ENCODE peak calls at places on chromosomes 4 and X, in eight cellular contexts. R is IMR-90; V is breast epithelium; L is NT2/D1; W is upper lobe of left lung; T is GM23338; Y is heart right ventricle; J is CD8-positive, alpha-beta T cell. Q is an unnamed sample.

GRCh38 chr4:33924801-33925200 is 2319.5 kb downstream of the ARAP2 start:
- DNase-seq in Y (no peak), R (no peak), J (no peak), V (no peak), L (no peak), T (no peak), W (no peak), Q (no peak)

GRCh38 chr4:174398728-174399127 is 115.0 kb downstream of the CEP44 start:
- DNase-seq in L (no peak), Y (no peak), R (peak; percentile 68), T (no peak), J (no peak), V (no peak), W (no peak), Q (no peak)

GRCh38 chr4:78638324-78639172 is 87.0 kb downstream of the ANXA3 start:
- DNase-seq in W (no peak), R (no peak), V (no peak), J (no peak), T (no peak), Y (no peak), L (no peak), Q (no peak)

GRCh38 chrX:23981711-23982110 is 45.3 kb downstream of the KLHL15 start:
- DNase-seq in J (no peak), T (no peak), W (no peak), Y (no peak), V (no peak), L (peak; percentile 25), R (no peak), Q (no peak)

GRCh38 chr4:180664766-180665368 is 1578.3 kb upstream of the TENM3 start:
- DNase-seq in V (no peak), Y (peak; percentile 70), W (peak; percentile 46), J (peak; percentile 46), T (peak; percentile 93), L (peak; percentile 68), R (peak; percentile 90), Q (peak; percentile 77)

GRCh38 chr4:152974732-152975614 is 38.9 kb downstream of the FHDC1 start:
- DNase-seq in T (no peak), W (no peak), V (no peak), Y (no peak), R (no peak), J (no peak), L (no peak), Q (no peak)

GRCh38 chr4:122873752-122874151 is 47.1 kb downstream of the FGF2 start:
- DNase-seq in J (no peak), R (peak; percentile 88), L (no peak), W (no peak), Y (no peak), T (no peak), V (no peak), Q (no peak)

GRCh38 chr4:186149872-186150271 is 41.5 kb upstream of the CYP4V2 start:
- DNase-seq in W (no peak), L (no peak), J (peak; percentile 15), V (no peak), Y (peak; percentile 82), R (no peak), T (peak; percentile 80), Q (no peak)

GRCh38 chr4:159829184-159829583 is 726.3 kb downstream of the RAPGEF2 start:
- DNase-seq in T (no peak), Y (no peak), W (no peak), L (no peak), J (no peak), R (no peak), V (no peak), Q (no peak)

GRCh38 chr4:71206763-71207162 is 132.1 kb upstream of the SLC4A4 start:
- DNase-seq in W (no peak), L (no peak), V (no peak), Y (no peak), R (peak; percentile 93), T (no peak), J (no peak), Q (no peak)

GRCh38 chr4:107825072-107825789 is 499 bp downstream of the SGMS2 start:
- DNase-seq in Y (peak; percentile 16), J (no peak), T (peak; percentile 64), W (peak; percentile 69), V (peak; percentile 52), L (no peak), R (peak; percentile 39), Q (no peak)

DNA sequence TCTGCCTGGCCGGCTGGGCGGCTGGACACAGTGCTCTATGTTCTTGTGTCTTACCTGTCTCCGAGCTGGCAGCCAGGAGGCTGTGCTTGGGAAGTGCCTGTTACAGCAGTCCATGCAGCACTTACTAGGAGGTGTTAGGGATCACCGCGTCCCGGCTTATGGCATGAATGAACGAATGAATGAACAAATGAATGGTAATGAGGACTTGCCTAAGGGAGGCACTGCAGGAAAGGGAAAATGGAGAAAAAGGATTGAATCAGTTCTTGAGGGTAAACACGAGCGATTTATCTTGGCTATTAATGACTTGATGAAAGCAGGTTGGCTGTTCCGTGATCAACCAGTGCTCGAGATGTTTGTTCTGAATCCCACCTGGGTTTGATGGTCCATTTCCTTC is 31.1 kb downstream of the TBC1D14 start:
- DNase-seq in V (no peak), W (no peak), R (no peak), L (no peak), J (no peak), T (no peak), Y (no peak), Q (no peak)
- H3K4me1 ChIP-seq in V (peaks cover 9% of the 10 kb centered on the region), W (peaks cover 49% of the 10 kb centered on the region), R (peaks cover 28% of the 10 kb centered on the region), L (peaks cover 37% of the 10 kb centered on the region), J (peaks cover 60% of the 10 kb centered on the region), T (peaks cover 40% of the 10 kb centered on the region), Y (peaks cover 26% of the 10 kb centered on the region), Q (no peaks in the 10 kb centered on the region)

DNA sequence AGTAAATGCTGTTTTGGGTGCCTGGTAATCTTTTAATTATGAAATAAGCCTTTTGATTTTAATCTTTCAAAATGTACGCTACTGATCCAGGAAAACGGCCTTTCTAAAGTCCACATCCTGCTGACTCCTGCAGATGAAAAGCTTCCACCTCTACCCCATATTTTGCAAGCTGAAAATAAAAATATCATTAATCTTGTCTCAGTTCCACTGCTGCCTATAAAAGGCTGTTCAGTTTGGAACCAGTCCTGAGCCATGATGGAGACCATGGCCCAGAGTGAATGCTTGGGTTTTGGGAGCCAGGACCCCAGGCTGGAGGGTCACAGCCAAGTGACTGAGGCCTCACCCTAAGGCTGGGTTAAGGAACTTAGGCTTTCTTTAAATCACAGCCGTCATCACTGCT is 110.8 kb downstream of the AFF1 start:
- DNase-seq in Y (no peak), V (no peak), W (no peak), J (no peak), T (no peak), L (no peak), R (no peak), Q (no peak)
- H3K4me3 ChIP-seq in Y (peak overlapping the region; percentile 45), V (peak overlapping the region; percentile 37), W (no peak overlapping the region), J (no peak overlapping the region), T (no peak overlapping the region), L (no peak overlapping the region), R (no peak overlapping the region), Q (peak overlapping the region; percentile 48)

GRCh38 chrX:16848541-16848940 is 21.6 kb downstream of the RBBP7 start:
- DNase-seq in V (no peak), Y (no peak), L (no peak), R (no peak), T (no peak), J (no peak), W (no peak), Q (no peak)

GRCh38 chrX:16853537-16853936 is 16.6 kb downstream of the RBBP7 start:
- DNase-seq in Y (no peak), J (no peak), L (no peak), W (no peak), R (peak; percentile 46), T (no peak), V (no peak), Q (no peak)

GRCh38 chrX:16852617-16853179 is 17.5 kb downstream of the RBBP7 start:
- DNase-seq in R (no peak), V (no peak), Y (no peak), T (no peak), J (no peak), W (no peak), L (no peak), Q (no peak)

GRCh38 chrX:16851827-16852226 is 18.3 kb downstream of the RBBP7 start:
- DNase-seq in W (no peak), R (no peak), J (no peak), Y (no peak), L (no peak), V (no peak), T (no peak), Q (no peak)

GRCh38 chrX:16851421-16851820 is 18.7 kb downstream of the RBBP7 start:
- DNase-seq in W (no peak), Y (no peak), V (no peak), L (no peak), J (no peak), T (no peak), R (peak; percentile 27), Q (no peak)
- H3K36me3 ChIP-seq in W (no peaks in the 10 kb centered on the region), Y (peaks cover 92% of the 10 kb centered on the region), V (no peaks in the 10 kb centered on the region), L (peaks cover 80% of the 10 kb centered on the region), J (peaks cover 5% of the 10 kb centered on the region), T (peaks cover 9% of the 10 kb centered on the region), R (peaks cover 20% of the 10 kb centered on the region), Q (peaks cover 36% of the 10 kb centered on the region)

DNA sequence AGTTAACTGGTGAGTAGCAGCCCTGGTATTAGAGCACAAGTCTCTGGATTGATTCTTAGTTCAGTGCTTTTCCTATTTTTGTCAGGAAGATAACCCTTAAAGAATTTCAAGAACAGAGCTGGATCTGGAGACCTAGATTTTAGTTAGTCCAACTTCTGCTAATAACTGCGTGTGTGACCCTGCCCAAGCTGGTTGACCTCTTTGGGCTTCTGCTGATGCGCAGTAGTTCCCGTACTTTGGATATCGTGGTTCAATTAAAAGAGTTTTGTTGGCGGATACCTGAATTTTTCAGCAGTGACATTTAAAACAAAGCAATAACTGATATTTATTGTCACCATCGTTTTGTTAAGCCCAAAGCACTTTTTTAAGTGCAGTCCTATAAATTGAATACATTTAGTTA is 9.3 kb downstream of the MSMO1 start:
- DNase-seq in T (no peak), L (no peak), R (no peak), V (no peak), Y (no peak), J (no peak), W (no peak), Q (no peak)
- H3K4me1 ChIP-seq in T (peaks cover 18% of the 10 kb centered on the region), L (no peaks in the 10 kb centered on the region), R (no peaks in the 10 kb centered on the region), V (no peaks in the 10 kb centered on the region), Y (no peaks in the 10 kb centered on the region), J (no peaks in the 10 kb centered on the region), W (no peaks in the 10 kb centered on the region), Q (no peaks in the 10 kb centered on the region)

DNA sequence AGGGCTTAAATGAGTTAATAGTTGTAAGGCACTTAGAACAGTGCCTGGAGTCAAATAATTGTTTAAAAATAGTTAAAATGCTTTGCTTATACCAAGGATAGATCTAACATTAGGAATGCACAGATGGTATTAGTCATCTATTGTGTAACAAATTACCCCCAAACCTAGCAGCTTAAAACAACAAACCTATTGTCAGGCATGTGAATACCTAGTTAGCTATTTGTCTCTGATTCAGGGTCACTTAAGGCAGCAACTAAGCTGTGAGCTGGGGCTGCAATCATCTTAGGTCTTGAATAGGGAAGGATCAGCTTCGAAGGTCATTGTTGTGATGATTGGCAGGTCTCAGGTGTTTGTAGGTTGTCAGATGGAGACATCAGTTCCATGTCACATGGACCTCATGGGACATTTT is 42.4 kb upstream of the AGA start:
- DNase-seq in L (peak; percentile 38), R (peak; percentile 97), W (no peak), Y (no peak), J (no peak), T (peak; percentile 51), V (no peak), Q (no peak)
- H3K4me3 ChIP-seq in L (no peak overlapping the region), R (no peak overlapping the region), W (no peak overlapping the region), Y (no peak overlapping the region), J (no peak overlapping the region), T (no peak overlapping the region), V (no peak overlapping the region), Q (no peak overlapping the region)